ENCODE peak calls at places on chromosome 22, in five cellular contexts. Q is fibroblast of lung; I is lower lobe of right lung; B is endothelial cell; C is CD4-positive, CD25-positive, alpha-beta regulatory T cell. X is an unnamed sample.
A peak's percentile ranks its signal among the peaks of the same experiment; 100 is the strongest.

GRCh38 chr22:44926491-44927415 is 83.1 kb downstream of the PHF21B start:
- DNase-seq in Q (no peak), B (no peak), I (peak; percentile 25), C (no peak), X (no peak)

GRCh38 chr22:27780161-27780575 is 21.4 kb downstream of the MN1 start:
- DNase-seq in Q (no peak), B (no peak), C (no peak), I (no peak), X (no peak)

GRCh38 chr22:50308986-50309600 is 1.6 kb upstream of the PLXNB2 start:
- DNase-seq in I (no peak), B (no peak), C (no peak), Q (no peak), X (no peak)

GRCh38 chr22:49327411-49327810 is 500.3 kb downstream of the BRD1 start:
- DNase-seq in Q (no peak), I (peak; percentile 11), B (no peak), C (no peak), X (peak; percentile 41)

GRCh38 chr22:47352920-47353700 is 590.7 kb downstream of the TBC1D22A start:
- DNase-seq in I (no peak), Q (no peak), B (no peak), C (no peak), X (peak; percentile 81)

GRCh38 chr22:42841444-42841843 is 15.6 kb downstream of the ARFGAP3 start:
- DNase-seq in C (no peak), I (no peak), Q (no peak), B (no peak), X (no peak)

GRCh38 chr22:46397951-46398350 is 62.4 kb downstream of the TRMU start:
- DNase-seq in B (no peak), Q (no peak), I (no peak), C (no peak), X (no peak)

GRCh38 chr22:39234157-39234793 is 10.5 kb downstream of the PDGFB start:
- DNase-seq in Q (no peak), C (no peak), B (no peak), I (peak; percentile 57), X (no peak)

GRCh38 chr22:45603631-45604030 is 68.0 kb upstream of the ATXN10 start:
- DNase-seq in B (no peak), C (no peak), Q (no peak), I (peak; percentile 9), X (no peak)

GRCh38 chr22:34973926-34974325 is 92.0 kb upstream of the ISX start:
- DNase-seq in Q (no peak), I (no peak), C (no peak), B (no peak), X (no peak)

X was measured in mesenteric fat pad.